ENCODE peak calls at places on chromosome 11, in eight cellular contexts. F is posterior cingulate gyrus; N is MG63; Z is activated T-cell treated with anti-CD3 and anti-CD28 coated beads, Interleukin-2, amount 50 U/mL, for 48 hours; C is SW 1271; J is GM12891; X is H9; T is A673. I is an unnamed sample.

GRCh38 chr11:86151188-86152005 is 82.5 kb upstream of the PICALM start:
- DNase-seq in Z (no peak), T (no peak), X (no peak), N (peak; percentile 84), C (no peak), F (peak; percentile 82), J (no peak), I (peak; percentile 39)

GRCh38 chr11:28585007-28585406 is 476.8 kb downstream of the METTL15 start:
- DNase-seq in T (no peak), X (no peak), F (no peak), Z (no peak), C (no peak), N (no peak), J (no peak), I (no peak)

GRCh38 chr11:79506124-79506523 is 65.3 kb upstream of the TENM4 start:
- DNase-seq in Z (no peak), C (no peak), F (no peak), J (no peak), T (no peak), X (no peak), N (no peak), I (no peak)

GRCh38 chr11:15035283-15035682 is 38.1 kb upstream of the CALCB start:
- DNase-seq in N (no peak), J (no peak), C (no peak), T (peak; percentile 23), X (peak; percentile 84), F (no peak), Z (no peak), I (peak; percentile 45)

GRCh38 chr11:10638285-10638684 is 55.3 kb downstream of the IRAG1 start:
- DNase-seq in F (peak; percentile 84), N (no peak), J (no peak), T (no peak), Z (no peak), C (no peak), X (no peak), I (no peak)

GRCh38 chr11:114832532-114833125 is 154.3 kb downstream of the NXPE2 start:
- DNase-seq in Z (no peak), F (no peak), T (no peak), J (no peak), X (no peak), N (no peak), C (no peak), I (no peak)

GRCh38 chr11:76601272-76601671 is 69.3 kb downstream of the LRRC32 start:
- DNase-seq in N (no peak), C (no peak), J (no peak), X (no peak), Z (no peak), T (no peak), F (no peak), I (no peak)

GRCh38 chr11:31437742-31438435 is 68.2 kb downstream of the DNAJC24 start:
- DNase-seq in Z (no peak), F (no peak), J (no peak), N (no peak), C (no peak), X (no peak), T (no peak), I (no peak)

GRCh38 chr11:66104057-66104638 is 34.1 kb downstream of the PACS1 start:
- DNase-seq in F (no peak), Z (no peak), J (no peak), C (no peak), X (no peak), T (no peak), N (no peak), I (no peak)

GRCh38 chr11:124872280-124872679 is 7.0 kb downstream of the ROBO3 start:
- DNase-seq in T (no peak), X (no peak), F (no peak), J (no peak), C (no peak), Z (no peak), N (no peak), I (no peak)

GRCh38 chr11:7524831-7525230 is 11.0 kb downstream of the PPFIBP2 start:
- DNase-seq in J (no peak), N (no peak), C (no peak), X (no peak), F (no peak), Z (no peak), T (no peak), I (peak; percentile 19)

GRCh38 chr11:46122955-46123354 is 1.7 kb upstream of the PHF21A start:
- DNase-seq in X (no peak), C (no peak), T (no peak), F (no peak), Z (no peak), J (no peak), N (no peak), I (no peak)

GRCh38 chr11:114738954-114739353 is 60.6 kb downstream of the NXPE2 start:
- DNase-seq in F (no peak), N (peak; percentile 28), J (peak; percentile 10), Z (peak; percentile 41), T (peak; percentile 62), C (no peak), X (peak; percentile 45), I (peak; percentile 71)

I was measured in neural progenitor cell.